ENCODE peak calls at places on chromosomes 16 and 17, in eight cellular contexts. Y, Q, V, F, K, D, I and E are unnamed samples.

GRCh38 chr17:43003542-43004172 is 2.9 kb upstream of the IFI35 start:
- DNase-seq in I (no peak), Y (no peak), Q (peak; percentile 67), K (peak; percentile 41), D (peak; percentile 67), F (no peak), V (no peak), E (no peak)

GRCh38 chr17:3006801-3007200 is 56.6 kb downstream of the OR1D5 start:
- DNase-seq in V (no peak), F (no peak), D (no peak), I (no peak), K (no peak), Y (no peak), Q (no peak), E (no peak)

GRCh38 chr17:29443041-29443440 is 52.9 kb downstream of the TAOK1 start:
- DNase-seq in V (no peak), Y (no peak), F (no peak), I (no peak), Q (no peak), K (no peak), D (no peak), E (no peak)

GRCh38 chr17:43211480-43212402 is at the start of gene TMEM106A:
- DNase-seq in Q (peak; percentile 94), D (no peak), F (peak; percentile 82), V (peak; percentile 55), K (peak; percentile 86), Y (peak; percentile 87), I (no peak), E (peak; percentile 92)

GRCh38 chr16:84013787-84014569 is 28.6 kb downstream of the SLC38A8 start:
- DNase-seq in Y (peak; percentile 47), I (peak; percentile 98), K (peak; percentile 18), Q (peak; percentile 68), F (peak; percentile 97), D (peak; percentile 97), V (peak; percentile 88), E (peak; percentile 83)

GRCh38 chr17:40072481-40073346 is 9.9 kb downstream of the THRA start:
- DNase-seq in I (peak; percentile 64), Q (peak; percentile 15), V (no peak), Y (no peak), K (no peak), F (no peak), D (peak; percentile 4), E (no peak)

GRCh38 chr17:29151567-29151966 is 28.6 kb downstream of the MYO18A start:
- DNase-seq in D (peak; percentile 84), K (no peak), I (peak; percentile 51), Y (no peak), V (no peak), F (peak; percentile 38), Q (peak; percentile 66), E (peak; percentile 49)

GRCh38 chr17:17204041-17204591 is 2.0 kb downstream of the PLD6 start:
- DNase-seq in F (no peak), K (no peak), D (no peak), I (no peak), Y (no peak), V (no peak), Q (no peak), E (peak; percentile 78)

GRCh38 chr17:51507444-51507843 is 247.1 kb downstream of the UTP18 start:
- DNase-seq in K (no peak), Q (no peak), Y (no peak), D (no peak), F (no peak), I (no peak), V (no peak), E (no peak)

GRCh38 chr17:46772013-46772878 is 46.2 kb downstream of the WNT3 start:
- DNase-seq in V (no peak), D (peak; percentile 77), I (no peak), K (no peak), Q (peak; percentile 56), F (peak; percentile 74), Y (peak; percentile 16), E (peak; percentile 68)

GRCh38 chr16:57945740-57946138 is 25.2 kb downstream of the CNGB1 start:
- DNase-seq in Q (peak; percentile 15), K (no peak), V (no peak), D (no peak), I (no peak), Y (no peak), F (no peak), E (no peak)

GRCh38 chr16:57623251-57624043 is 5.0 kb upstream of the ADGRG1 start:
- DNase-seq in K (peak; percentile 38), V (peak; percentile 78), F (peak; percentile 46), D (peak; percentile 90), Y (no peak), I (peak; percentile 56), Q (peak; percentile 60), E (peak; percentile 91)

DNA sequence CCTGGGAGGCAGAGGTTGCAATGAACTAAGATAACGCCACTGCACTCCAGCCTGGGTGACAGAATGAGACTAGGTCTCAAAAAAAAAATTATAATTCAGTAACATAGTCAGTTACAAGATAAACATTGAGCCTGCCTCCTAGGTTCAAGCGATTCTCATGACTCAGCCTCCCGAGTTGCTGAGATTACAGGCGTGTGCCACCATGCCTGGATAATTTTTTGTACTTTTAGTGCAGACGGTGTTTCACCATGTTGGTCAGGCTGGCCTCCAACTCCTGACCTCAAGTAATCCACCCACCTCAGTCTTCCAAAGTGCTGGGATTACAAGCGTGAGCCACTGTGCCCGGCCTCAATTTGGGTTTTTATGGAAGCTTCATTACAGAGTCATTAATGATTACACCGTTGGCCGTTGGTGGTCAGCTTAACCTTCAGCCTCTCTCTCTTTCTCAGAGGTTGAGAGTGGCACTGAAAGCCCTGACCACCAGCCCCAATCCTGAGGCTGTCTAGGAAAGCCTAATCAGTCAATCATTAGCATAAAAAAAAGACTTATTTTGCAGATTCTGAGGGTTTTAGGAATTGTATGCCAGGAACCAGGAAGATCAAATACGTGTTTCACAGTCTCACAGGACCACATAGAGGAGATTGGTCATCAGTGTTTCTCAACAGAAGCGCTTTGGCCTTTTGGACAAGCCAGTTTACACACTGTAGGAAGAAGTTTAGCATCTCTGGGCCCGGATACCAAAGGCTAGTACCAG is 1.3 kb upstream of the LRRC37A3 start:
- DNase-seq in Y (no peak), F (no peak), Q (peak; percentile 17), D (no peak), V (no peak), K (no peak), I (no peak), E (peak; percentile 47)
- H3K4me3 ChIP-seq in Y (no peak overlapping the region), F (no peak overlapping the region), Q (no peak overlapping the region), D (no peak overlapping the region), V (no peak overlapping the region), K (no peak overlapping the region), I (no peak overlapping the region), E (no peak overlapping the region)

DNA sequence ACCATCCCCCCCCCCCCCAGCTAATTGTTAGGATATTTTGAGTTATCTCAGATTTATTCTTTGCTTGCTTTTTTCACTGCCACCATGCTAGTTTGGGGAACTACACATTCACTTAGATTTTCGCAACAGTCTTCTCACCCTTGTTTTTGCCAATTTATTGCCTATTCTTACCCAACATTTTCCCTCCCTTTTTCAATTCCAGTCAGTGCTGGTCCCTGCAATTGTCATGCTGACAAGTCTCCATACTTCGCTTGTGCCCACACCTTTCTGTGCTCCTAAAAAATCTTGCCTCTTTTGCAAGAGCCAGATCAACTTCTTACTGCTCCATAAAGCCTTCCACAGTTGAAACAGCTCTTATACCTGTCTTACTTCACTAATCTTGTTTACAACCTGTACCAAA is 16.3 kb downstream of the TNRC6A start:
- DNase-seq in Q (no peak), K (no peak), V (no peak), I (no peak), Y (no peak), F (no peak), D (no peak), E (no peak)
- H3K36me3 ChIP-seq in Q (peaks cover 3% of the 10 kb centered on the region), K (no peaks in the 10 kb centered on the region), V (peaks cover 4% of the 10 kb centered on the region), I (peaks cover 41% of the 10 kb centered on the region), Y (no peaks in the 10 kb centered on the region), F (no peaks in the 10 kb centered on the region), D (peaks cover 8% of the 10 kb centered on the region), E (no peaks in the 10 kb centered on the region)

GRCh38 chr17:8016632-8017424 is 14.4 kb downstream of the GUCY2D start:
- DNase-seq in I (peak; percentile 54), F (peak; percentile 80), D (peak; percentile 65), K (peak; percentile 28), Q (peak; percentile 50), Y (peak; percentile 12), V (peak; percentile 27), E (peak; percentile 55)
- H3K9ac ChIP-seq in I (no peak overlapping the region), F (no peak overlapping the region), D (peak overlapping the region; percentile 1), K (no peak overlapping the region), Q (peak overlapping the region; percentile 40), Y (no peak overlapping the region), V (no peak overlapping the region), E (no peak overlapping the region)

DNA sequence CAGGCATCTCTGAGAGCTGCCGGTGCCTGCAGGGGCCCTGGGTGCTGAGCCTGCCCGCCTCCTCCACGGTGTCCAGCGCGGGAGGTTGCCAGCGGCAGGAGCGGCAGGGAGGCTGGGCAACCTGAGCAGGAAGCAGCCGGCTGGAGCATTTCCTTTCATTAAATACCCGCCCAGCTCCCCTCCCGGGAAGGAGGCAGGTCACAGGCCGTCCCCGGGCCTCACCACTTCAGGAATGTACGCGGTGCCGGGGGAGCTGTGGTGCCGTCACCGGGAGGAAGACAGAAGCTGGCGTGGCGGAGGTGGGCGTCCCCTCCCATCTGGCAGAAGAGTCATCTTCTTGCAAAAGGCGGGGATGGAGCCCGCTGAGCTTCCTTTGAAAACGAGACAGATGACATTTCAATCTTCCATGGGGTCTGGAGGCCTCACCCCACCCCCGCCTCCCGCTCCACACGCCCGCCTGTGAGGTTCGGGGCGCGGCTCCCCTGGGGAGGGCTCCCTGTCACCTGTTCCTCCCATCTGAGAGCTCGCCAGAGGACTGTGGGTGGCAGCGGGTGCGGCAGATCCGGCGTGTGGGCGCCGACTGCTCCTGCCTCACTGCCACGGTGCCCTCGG is 16.0 kb downstream of the SOX8 start:
- DNase-seq in D (peak; percentile 57), K (peak; percentile 16), I (no peak), V (no peak), Q (peak; percentile 42), F (peak; percentile 83), Y (peak; percentile 68), E (peak; percentile 91)
- H3K4me3 ChIP-seq in D (peak overlapping the region; percentile 52), K (no peak overlapping the region), I (no peak overlapping the region), V (no peak overlapping the region), Q (no peak overlapping the region), F (no peak overlapping the region), Y (no peak overlapping the region), E (no peak overlapping the region)

GRCh38 chr16:1997591-1998359 is 8.0 kb downstream of the SYNGR3 start:
- DNase-seq in I (no peak), Y (no peak), D (no peak), K (peak; percentile 89), F (no peak), V (no peak), Q (peak; percentile 82), E (no peak)
- H3K36me3 ChIP-seq in I (peaks cover 77% of the 10 kb centered on the region), Y (peaks cover 48% of the 10 kb centered on the region), D (peaks cover 3% of the 10 kb centered on the region), K (peaks cover 36% of the 10 kb centered on the region), F (no peaks in the 10 kb centered on the region), V (no peaks in the 10 kb centered on the region), Q (peaks cover 20% of the 10 kb centered on the region), E (peaks cover 14% of the 10 kb centered on the region)